ENCODE peak calls at places on chromosomes 4 and X, in four cellular contexts. D, E, H and U are unnamed samples.

GRCh38 chr4:151874328-151874727 is 113.5 kb upstream of the GATB start:
- DNase-seq in D (no peak), E (no peak), H (no peak), U (no peak)

GRCh38 chr4:89707467-89707866 is 129.5 kb downstream of the SNCA start:
- DNase-seq in D (no peak), E (no peak), H (no peak), U (no peak)

GRCh38 chr4:76374744-76375143 is 46.2 kb downstream of the CCDC158 start:
- DNase-seq in D (no peak), E (no peak), H (no peak), U (no peak)

GRCh38 chr4:123701046-123701445 is 304.5 kb downstream of the SPRY1 start:
- DNase-seq in D (no peak), E (no peak), H (no peak), U (no peak)

GRCh38 chr4:7018281-7018680 is 24.9 kb upstream of the TADA2B start:
- DNase-seq in D (no peak), E (no peak), H (no peak), U (no peak)

GRCh38 chr4:60757986-60758385 is 442.1 kb upstream of the ADGRL3 start:
- DNase-seq in D (no peak), E (no peak), H (no peak), U (no peak)

GRCh38 chr4:122576261-122577188 is 44.3 kb downstream of the IL21 start:
- DNase-seq in D (no peak), E (no peak), H (peak), U (no peak)

GRCh38 chr4:76215120-76215519 is 1.5 kb upstream of the SCARB2 start:
- DNase-seq in D (no peak), E (no peak), H (no peak), U (no peak)

GRCh38 chr4:1743975-1744374 is 22.7 kb downstream of the TACC3 start:
- DNase-seq in D (no peak), E (no peak), H (no peak), U (no peak)

GRCh38 chr4:151717271-151717670 is 43.5 kb downstream of the GATB start:
- DNase-seq in D (no peak), E (no peak), H (no peak), U (no peak)

GRCh38 chrX:97790850-97791249 is 907.1 kb downstream of the RPA4 start:
- DNase-seq in D (no peak), E (no peak), H (no peak), U (no peak)

GRCh38 chr4:72006576-72006975 is 25.2 kb upstream of the NPFFR2 start:
- DNase-seq in D (no peak), E (no peak), H (no peak), U (no peak)

GRCh38 chr4:150261571-150261970 is 183.3 kb downstream of the DCLK2 start:
- DNase-seq in D (no peak), E (no peak), H (no peak), U (no peak)

GRCh38 chr4:38612996-38613395 is 51.0 kb upstream of the KLF3 start:
- DNase-seq in D (no peak), E (no peak), H (no peak), U (no peak)

GRCh38 chrX:102883491-102883890 is 53.6 kb upstream of the RAB40AL start:
- DNase-seq in D (no peak), E (no peak), H (no peak), U (no peak)

GRCh38 chr4:109631709-109632108 is 71.5 kb downstream of the CASP6 start:
- DNase-seq in D (no peak), E (no peak), H (no peak), U (no peak)

GRCh38 chr4:62399242-62399641 is 1199.1 kb downstream of the ADGRL3 start:
- DNase-seq in D (no peak), E (no peak), H (no peak), U (no peak)

GRCh38 chr4:121256887-121257426 is 92.8 kb upstream of the TNIP3 start:
- DNase-seq in D (no peak), E (no peak), H (no peak), U (no peak)

GRCh38 chrX:39261446-39262147 is 460.3 kb downstream of the MID1IP1 start:
- DNase-seq in D (no peak), E (no peak), H (peak), U (no peak)

GRCh38 chrX:57104921-57105398 is 16.4 kb downstream of the SPIN2B start:
- DNase-seq in D (no peak), E (no peak), H (no peak), U (no peak)

GRCh38 chr4:37054670-37055069 is 189.9 kb upstream of the NWD2 start:
- DNase-seq in D (no peak), E (no peak), H (no peak), U (no peak)

GRCh38 chr4:142523111-142523510 is 323.0 kb downstream of the INPP4B start:
- DNase-seq in D (no peak), E (no peak), H (no peak), U (no peak)

GRCh38 chr4:142516686-142517145 is 329.4 kb downstream of the INPP4B start:
- DNase-seq in D (no peak), E (no peak), H (no peak), U (no peak)

DNA sequence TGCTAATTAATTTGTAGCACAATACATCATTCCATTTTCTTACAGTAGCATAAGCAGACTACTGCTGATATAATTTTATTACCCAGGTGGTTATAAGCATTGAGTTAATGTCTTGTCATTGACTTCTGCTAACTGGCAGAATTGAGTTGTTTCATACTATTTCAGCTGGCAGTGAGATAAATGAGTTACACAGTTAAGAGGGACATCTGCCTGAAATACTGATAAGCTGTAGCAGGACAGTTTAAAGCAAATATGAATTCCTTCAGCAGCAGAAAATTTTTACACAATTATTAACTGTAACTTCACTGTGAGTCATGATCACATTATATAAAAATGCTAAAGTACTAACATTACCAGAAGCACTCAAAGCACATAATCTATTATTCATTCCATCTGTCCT is 326.8 kb downstream of the INPP4B start:
- DNase-seq in D (no peak), E (no peak), H (no peak), U (no peak)
- TF ChIP-seq CTCF in D (no peak), E (no peak), H (no peak), U (no peak)

GRCh38 chr4:80071643-80072606 is 1.1 kb downstream of the ANTXR2 start:
- DNase-seq in D (peak), E (peak), H (no peak), U (peak)
- TF ChIP-seq CTCF in D (no peak), E (no peak), H (no peak), U (no peak)

DNA sequence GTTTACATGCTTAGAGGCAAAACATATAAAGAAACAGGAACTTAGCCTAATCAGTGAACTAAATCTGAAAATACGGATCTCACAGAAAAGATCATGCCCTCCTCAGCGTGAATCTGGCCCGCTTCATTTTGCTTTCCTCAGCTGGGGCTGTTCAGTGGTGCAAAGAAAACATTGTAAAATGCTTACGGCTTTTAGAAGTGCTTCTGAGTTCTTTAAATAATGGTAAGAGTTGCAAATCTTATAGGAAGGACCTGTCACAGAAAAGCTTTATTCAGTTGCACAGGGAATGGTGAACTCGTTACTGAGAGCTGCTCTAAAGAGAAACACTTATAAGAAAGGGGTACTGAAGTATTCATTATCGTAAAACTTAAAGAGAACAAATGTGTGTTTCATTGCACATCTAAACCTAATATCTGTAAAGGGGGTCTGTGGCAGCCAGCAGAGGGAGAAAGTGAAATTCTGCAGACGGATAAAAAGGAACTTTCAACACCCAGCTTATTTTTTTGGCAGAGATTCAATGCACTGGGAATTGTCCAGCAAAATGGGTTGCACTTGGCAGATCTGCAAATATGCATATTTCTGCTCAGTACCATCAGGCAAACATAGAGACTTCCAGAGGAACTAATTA is 139.2 kb upstream of the ANK2 start:
- DNase-seq in D (no peak), E (no peak), H (no peak), U (no peak)
- TF ChIP-seq CTCF in D (peak), E (no peak), H (no peak), U (no peak)

DNA sequence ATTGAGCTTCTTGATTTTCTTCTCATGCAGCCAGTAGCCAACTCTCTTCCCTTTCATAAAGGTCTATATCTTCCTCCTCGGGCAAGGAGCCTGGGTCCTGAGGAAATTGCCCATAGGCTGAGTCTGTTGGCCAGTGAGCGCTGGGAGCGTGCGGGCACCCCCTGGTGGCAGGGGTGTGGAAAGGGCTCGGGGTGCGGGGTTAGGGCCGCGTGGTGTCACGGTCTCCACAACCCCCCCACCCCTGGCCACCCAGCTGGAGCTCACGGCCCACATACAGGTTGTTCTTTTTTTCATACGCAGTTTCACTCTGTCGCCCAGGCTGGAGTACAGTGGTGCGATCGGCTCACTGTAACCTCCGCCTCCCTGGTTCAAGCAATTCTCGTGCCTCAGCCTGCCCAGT is 13.1 kb downstream of the RBM10 start:
- DNase-seq in D (no peak), E (no peak), H (no peak), U (no peak)
- TF ChIP-seq CTCF in D (no peak), E (no peak), H (peak), U (no peak)